ENCODE peak calls at places on chromosome 9, in five cellular contexts. One of them, this sample, is unnamed.
A peak's percentile ranks its signal among the peaks of the same experiment; 100 is the strongest.

GRCh38 chr9:110099236-110099741 is 108.7 kb downstream of the C9orf152 start:
- DNase-seq in brain microvascular endothelial cell: peak; percentile 39
- DNase-seq in tibial nerve: peak; percentile 46
- DNase-seq in MCF 10A: peak; percentile 92
- DNase-seq in heart left ventricle: no peak
- DNase-seq in this sample: peak; percentile 62

GRCh38 chr9:101977614-101978210 is 239.3 kb upstream of the GRIN3A start:
- DNase-seq in brain microvascular endothelial cell: no peak
- DNase-seq in tibial nerve: no peak
- DNase-seq in MCF 10A: peak; percentile 45
- DNase-seq in heart left ventricle: no peak
- DNase-seq in this sample: no peak

GRCh38 chr9:36189978-36190377 is 743 bp upstream of the CLTA start:
- DNase-seq in brain microvascular endothelial cell: no peak
- DNase-seq in tibial nerve: no peak
- DNase-seq in MCF 10A: no peak
- DNase-seq in heart left ventricle: no peak
- DNase-seq in this sample: no peak

GRCh38 chr9:108761530-108762347 is 94.0 kb downstream of the ACTL7B start:
- DNase-seq in brain microvascular endothelial cell: peak; percentile 54
- DNase-seq in tibial nerve: peak; percentile 57
- DNase-seq in MCF 10A: peak; percentile 71
- DNase-seq in heart left ventricle: peak; percentile 33
- DNase-seq in this sample: peak; percentile 90

GRCh38 chr9:123438821-123439220 is 82.8 kb downstream of the CRB2 start:
- DNase-seq in brain microvascular endothelial cell: no peak
- DNase-seq in tibial nerve: no peak
- DNase-seq in MCF 10A: no peak
- DNase-seq in heart left ventricle: no peak
- DNase-seq in this sample: no peak

GRCh38 chr9:103068666-103069207 is 73.6 kb downstream of the CYLC2 start:
- DNase-seq in brain microvascular endothelial cell: peak; percentile 3
- DNase-seq in tibial nerve: no peak
- DNase-seq in MCF 10A: peak; percentile 21
- DNase-seq in heart left ventricle: no peak
- DNase-seq in this sample: no peak

GRCh38 chr9:14497476-14497875 is 183.5 kb upstream of the NFIB start:
- DNase-seq in brain microvascular endothelial cell: no peak
- DNase-seq in tibial nerve: peak; percentile 18
- DNase-seq in MCF 10A: no peak
- DNase-seq in heart left ventricle: no peak
- DNase-seq in this sample: no peak

GRCh38 chr9:112748041-112748440 is 2.5 kb upstream of the SNX30 start:
- DNase-seq in brain microvascular endothelial cell: no peak
- DNase-seq in tibial nerve: no peak
- DNase-seq in MCF 10A: no peak
- DNase-seq in heart left ventricle: no peak
- DNase-seq in this sample: no peak

GRCh38 chr9:114202849-114203248 is 47.5 kb downstream of the COL27A1 start:
- DNase-seq in brain microvascular endothelial cell: no peak
- DNase-seq in tibial nerve: no peak
- DNase-seq in MCF 10A: peak; percentile 47
- DNase-seq in heart left ventricle: no peak
- DNase-seq in this sample: no peak

GRCh38 chr9:115891929-115892328 is 261.7 kb upstream of the PAPPA start:
- DNase-seq in brain microvascular endothelial cell: peak; percentile 14
- DNase-seq in tibial nerve: no peak
- DNase-seq in MCF 10A: peak; percentile 9
- DNase-seq in heart left ventricle: no peak
- DNase-seq in this sample: no peak

GRCh38 chr9:26437056-26437711 is 455.4 kb downstream of the CAAP1 start:
- DNase-seq in brain microvascular endothelial cell: no peak
- DNase-seq in tibial nerve: no peak
- DNase-seq in MCF 10A: no peak
- DNase-seq in heart left ventricle: no peak
- DNase-seq in this sample: no peak

GRCh38 chr9:81128701-81129100 is 560.6 kb downstream of the TLE1 start:
- DNase-seq in brain microvascular endothelial cell: no peak
- DNase-seq in tibial nerve: no peak
- DNase-seq in MCF 10A: no peak
- DNase-seq in heart left ventricle: no peak
- DNase-seq in this sample: no peak

GRCh38 chr9:133144142-133144886 is 19.4 kb downstream of the GBGT1 start:
- DNase-seq in brain microvascular endothelial cell: peak; percentile 27
- DNase-seq in tibial nerve: peak; percentile 58
- DNase-seq in MCF 10A: peak; percentile 53
- DNase-seq in heart left ventricle: peak; percentile 71
- DNase-seq in this sample: peak; percentile 99

GRCh38 chr9:14585730-14586473 is 107.3 kb downstream of the ZDHHC21 start:
- DNase-seq in brain microvascular endothelial cell: no peak
- DNase-seq in tibial nerve: no peak
- DNase-seq in MCF 10A: no peak
- DNase-seq in heart left ventricle: no peak
- DNase-seq in this sample: no peak

GRCh38 chr9:87193925-87194380 is 246.6 kb upstream of the GAS1 start:
- DNase-seq in brain microvascular endothelial cell: peak; percentile 86
- DNase-seq in tibial nerve: peak; percentile 16
- DNase-seq in MCF 10A: peak; percentile 11
- DNase-seq in heart left ventricle: no peak
- DNase-seq in this sample: no peak

GRCh38 chr9:12764150-12764549 is 10.7 kb upstream of the LURAP1L start:
- DNase-seq in brain microvascular endothelial cell: no peak
- DNase-seq in tibial nerve: no peak
- DNase-seq in MCF 10A: no peak
- DNase-seq in heart left ventricle: no peak
- DNase-seq in this sample: peak; percentile 10

GRCh38 chr9:88045686-88046085 is 71.4 kb upstream of the CDK20 start:
- DNase-seq in brain microvascular endothelial cell: no peak
- DNase-seq in tibial nerve: no peak
- DNase-seq in MCF 10A: no peak
- DNase-seq in heart left ventricle: no peak
- DNase-seq in this sample: no peak

GRCh38 chr9:92973700-92974099 is 26.4 kb downstream of the FGD3 start:
- DNase-seq in brain microvascular endothelial cell: no peak
- DNase-seq in tibial nerve: no peak
- DNase-seq in MCF 10A: no peak
- DNase-seq in heart left ventricle: no peak
- DNase-seq in this sample: no peak

GRCh38 chr9:126515873-126516505 is 97.7 kb upstream of the LMX1B start:
- DNase-seq in brain microvascular endothelial cell: no peak
- DNase-seq in tibial nerve: no peak
- DNase-seq in MCF 10A: no peak
- DNase-seq in heart left ventricle: no peak
- DNase-seq in this sample: no peak

GRCh38 chr9:90975666-90976538 is 174.3 kb downstream of the SYK start:
- DNase-seq in brain microvascular endothelial cell: no peak
- DNase-seq in tibial nerve: no peak
- DNase-seq in MCF 10A: no peak
- DNase-seq in heart left ventricle: no peak
- DNase-seq in this sample: no peak

GRCh38 chr9:98403715-98404114 is 148.3 kb upstream of the TBC1D2 start:
- DNase-seq in brain microvascular endothelial cell: no peak
- DNase-seq in tibial nerve: no peak
- DNase-seq in MCF 10A: no peak
- DNase-seq in heart left ventricle: no peak
- DNase-seq in this sample: no peak

GRCh38 chr9:98401140-98402025 is 145.9 kb upstream of the TBC1D2 start:
- DNase-seq in brain microvascular endothelial cell: no peak
- DNase-seq in tibial nerve: no peak
- DNase-seq in MCF 10A: no peak
- DNase-seq in heart left ventricle: no peak
- DNase-seq in this sample: no peak

GRCh38 chr9:98396236-98396635 is 140.8 kb upstream of the TBC1D2 start:
- DNase-seq in brain microvascular endothelial cell: no peak
- DNase-seq in tibial nerve: no peak
- DNase-seq in MCF 10A: no peak
- DNase-seq in heart left ventricle: no peak
- DNase-seq in this sample: no peak

GRCh38 chr9:98402272-98402840 is 146.9 kb upstream of the TBC1D2 start:
- DNase-seq in brain microvascular endothelial cell: no peak
- DNase-seq in tibial nerve: no peak
- DNase-seq in MCF 10A: no peak
- DNase-seq in heart left ventricle: no peak
- DNase-seq in this sample: no peak

GRCh38 chr9:98399950-98400683 is 144.7 kb upstream of the TBC1D2 start:
- DNase-seq in brain microvascular endothelial cell: no peak
- DNase-seq in tibial nerve: no peak
- DNase-seq in MCF 10A: no peak
- DNase-seq in heart left ventricle: no peak
- DNase-seq in this sample: no peak
- TF ChIP-seq CTCF in brain microvascular endothelial cell: peak; percentile 10
- TF ChIP-seq CTCF in tibial nerve: no peak
- TF ChIP-seq CTCF in MCF 10A: no peak
- TF ChIP-seq CTCF in heart left ventricle: no peak
- TF ChIP-seq CTCF in this sample: peak; percentile 8

DNA sequence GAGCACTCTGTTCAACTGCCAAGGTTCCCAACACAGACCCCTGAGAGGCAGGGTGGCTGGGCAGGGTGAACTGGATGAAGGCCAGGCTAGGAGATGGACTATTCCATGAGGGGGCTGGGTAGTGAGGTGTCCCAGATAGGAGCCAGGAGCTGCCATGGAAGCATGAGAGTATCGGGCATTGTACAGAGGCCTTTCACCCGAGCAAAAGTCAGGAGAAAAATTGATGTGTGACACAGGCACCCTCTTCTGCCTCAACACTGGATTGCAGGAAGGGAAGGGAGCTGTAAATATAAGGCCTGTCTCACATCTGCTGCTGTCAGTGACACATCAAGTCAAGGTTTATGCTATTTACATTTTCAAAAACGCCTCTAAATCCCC is 74.6 kb downstream of the UBAP1 start:
- DNase-seq in brain microvascular endothelial cell: peak; percentile 18
- DNase-seq in tibial nerve: no peak
- DNase-seq in MCF 10A: peak; percentile 43
- DNase-seq in heart left ventricle: peak; percentile 84
- DNase-seq in this sample: peak; percentile 66
- TF ChIP-seq CTCF in brain microvascular endothelial cell: peak; percentile 44
- TF ChIP-seq CTCF in tibial nerve: peak; percentile 16
- TF ChIP-seq CTCF in MCF 10A: peak; percentile 57
- TF ChIP-seq CTCF in heart left ventricle: no peak
- TF ChIP-seq CTCF in this sample: peak; percentile 38

GRCh38 chr9:127526655-127527559 is 75.6 kb downstream of the LRSAM1 start:
- DNase-seq in brain microvascular endothelial cell: no peak
- DNase-seq in tibial nerve: no peak
- DNase-seq in MCF 10A: no peak
- DNase-seq in heart left ventricle: no peak
- DNase-seq in this sample: peak; percentile 18

GRCh38 chr9:127524373-127524772 is 73.1 kb downstream of the LRSAM1 start:
- DNase-seq in brain microvascular endothelial cell: no peak
- DNase-seq in tibial nerve: no peak
- DNase-seq in MCF 10A: no peak
- DNase-seq in heart left ventricle: no peak
- DNase-seq in this sample: peak; percentile 84

GRCh38 chr9:127523312-127523851 is 72.1 kb downstream of the LRSAM1 start:
- DNase-seq in brain microvascular endothelial cell: peak; percentile 56
- DNase-seq in tibial nerve: no peak
- DNase-seq in MCF 10A: no peak
- DNase-seq in heart left ventricle: no peak
- DNase-seq in this sample: peak; percentile 77

GRCh38 chr9:127527560-127528268 is 76.4 kb downstream of the LRSAM1 start:
- DNase-seq in brain microvascular endothelial cell: no peak
- DNase-seq in tibial nerve: no peak
- DNase-seq in MCF 10A: no peak
- DNase-seq in heart left ventricle: peak; percentile 26
- DNase-seq in this sample: peak; percentile 26

GRCh38 chr9:127525426-127526188 is 74.3 kb downstream of the LRSAM1 start:
- DNase-seq in brain microvascular endothelial cell: peak; percentile 68
- DNase-seq in tibial nerve: no peak
- DNase-seq in MCF 10A: no peak
- DNase-seq in heart left ventricle: no peak
- DNase-seq in this sample: peak; percentile 84
- TF ChIP-seq CTCF in brain microvascular endothelial cell: peak; percentile 78
- TF ChIP-seq CTCF in tibial nerve: peak; percentile 34
- TF ChIP-seq CTCF in MCF 10A: peak; percentile 44
- TF ChIP-seq CTCF in heart left ventricle: peak; percentile 41
- TF ChIP-seq CTCF in this sample: peak; percentile 73

GRCh38 chr9:73689091-73689870 is 537.6 kb downstream of the ANXA1 start:
- DNase-seq in brain microvascular endothelial cell: no peak
- DNase-seq in tibial nerve: no peak
- DNase-seq in MCF 10A: no peak
- DNase-seq in heart left ventricle: no peak
- DNase-seq in this sample: no peak

GRCh38 chr9:73684601-73685000 is 532.9 kb downstream of the ANXA1 start:
- DNase-seq in brain microvascular endothelial cell: no peak
- DNase-seq in tibial nerve: no peak
- DNase-seq in MCF 10A: peak; percentile 76
- DNase-seq in heart left ventricle: no peak
- DNase-seq in this sample: no peak

GRCh38 chr9:73680831-73681230 is 529.2 kb downstream of the ANXA1 start:
- DNase-seq in brain microvascular endothelial cell: no peak
- DNase-seq in tibial nerve: no peak
- DNase-seq in MCF 10A: no peak
- DNase-seq in heart left ventricle: no peak
- DNase-seq in this sample: no peak

GRCh38 chr9:73685786-73686185 is 534.1 kb downstream of the ANXA1 start:
- DNase-seq in brain microvascular endothelial cell: no peak
- DNase-seq in tibial nerve: no peak
- DNase-seq in MCF 10A: no peak
- DNase-seq in heart left ventricle: no peak
- DNase-seq in this sample: no peak

DNA sequence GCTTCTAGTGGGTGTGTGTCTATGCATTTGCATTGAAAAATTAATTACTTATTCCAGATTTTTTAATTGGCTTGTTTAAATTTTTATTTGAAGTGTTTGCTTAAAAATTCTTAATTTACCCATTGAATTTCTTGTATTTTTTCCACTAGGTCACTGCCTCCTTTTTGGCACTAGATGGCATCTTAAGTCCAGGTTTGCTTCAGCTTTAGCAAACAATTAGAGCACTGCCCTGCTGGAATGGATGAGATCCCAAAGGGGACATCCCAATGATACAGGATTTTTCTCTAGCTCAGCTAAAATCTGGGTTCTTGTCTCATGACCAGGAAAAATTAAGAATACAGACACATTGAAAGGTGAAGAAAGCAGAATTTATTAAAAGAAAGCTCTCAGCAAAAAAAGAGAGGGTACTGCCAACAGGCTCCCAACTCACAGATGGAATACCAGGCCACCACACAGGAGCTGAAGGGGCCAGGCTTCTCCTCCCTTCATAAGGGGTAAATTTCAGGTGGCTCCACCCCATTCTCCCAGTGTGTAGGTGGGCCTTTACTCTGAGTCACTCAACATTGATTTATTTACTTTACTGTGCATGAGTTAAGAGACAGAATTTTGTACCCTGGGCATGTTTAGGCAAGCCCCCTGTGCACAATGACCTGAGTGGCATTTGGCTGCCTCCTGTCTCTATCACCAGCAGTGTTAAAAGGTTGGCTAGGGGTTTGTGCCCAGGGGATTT is 532.4 kb downstream of the ANXA1 start:
- DNase-seq in brain microvascular endothelial cell: peak; percentile 5
- DNase-seq in tibial nerve: no peak
- DNase-seq in MCF 10A: peak; percentile 69
- DNase-seq in heart left ventricle: no peak
- DNase-seq in this sample: peak; percentile 36
- TF ChIP-seq CTCF in brain microvascular endothelial cell: peak; percentile 70
- TF ChIP-seq CTCF in tibial nerve: no peak
- TF ChIP-seq CTCF in MCF 10A: peak; percentile 89
- TF ChIP-seq CTCF in heart left ventricle: peak; percentile 14
- TF ChIP-seq CTCF in this sample: peak; percentile 70

This sample was measured in osteoblast.